ENCODE peak calls at places on chromosomes 11 and 22, in seven cellular contexts. X is MM.1S, A is A549, V is cardiac muscle cell, Z is fibroblast of lung, J is psoas muscle, T is spleen. C is an unnamed sample. For H3K9me3, the result is how much of the 10 kb centered on the place peaks cover.

GRCh38 chr11:108226036-108226435 is 3.2 kb downstream of the ATM start:
- DNase-seq in X (no peak), A (no peak), V (no peak), Z (no peak), J (no peak), T (no peak), C (no peak)

GRCh38 chr11:73528420-73528819 is 69.5 kb downstream of the FAM168A start:
- DNase-seq in X (no peak), A (no peak), V (no peak), Z (no peak), J (no peak), T (no peak), C (no peak)

GRCh38 chr11:130555251-130555841 is 106.9 kb downstream of the ADAMTS15 start:
- DNase-seq in X (no peak), A (no peak), V (peak), Z (peak), J (peak), T (no peak), C (no peak)

GRCh38 chr22:31530816-31531180 is 34.5 kb downstream of the SFI1 start:
- DNase-seq in X (no peak), A (no peak), V (peak), Z (peak), J (no peak), T (no peak), C (no peak)

GRCh38 chr11:44309483-44310197 is at the start of gene ALX4:
- DNase-seq in X (no peak), A (no peak), V (peak), Z (peak), J (no peak), T (no peak), C (no peak)

GRCh38 chr11:62881579-62882427 is 1.1 kb downstream of the SLC3A2 start:
- DNase-seq in X (peak), A (peak), V (peak), Z (peak), J (peak), T (peak), C (peak)

GRCh38 chr11:107139396-107139795 is 121.1 kb upstream of the GUCY1A2 start:
- DNase-seq in X (no peak), A (no peak), V (no peak), Z (no peak), J (no peak), T (no peak), C (no peak)

GRCh38 chr22:37905534-37906363 is at the start of gene MICALL1:
- DNase-seq in X (peak), A (peak), V (peak), Z (peak), J (peak), T (peak), C (peak)

GRCh38 chr22:25386538-25386884 is 167.1 kb downstream of the CRYBB2 start:
- DNase-seq in X (no peak), A (no peak), V (no peak), Z (no peak), J (no peak), T (no peak), C (no peak)

GRCh38 chr11:40274017-40274416 is 1185.4 kb downstream of the LRRC4C start:
- DNase-seq in X (no peak), A (no peak), V (peak), Z (peak), J (no peak), T (no peak), C (no peak)

GRCh38 chr22:27597703-27598444 is 203.7 kb downstream of the MN1 start:
- DNase-seq in X (no peak), A (no peak), V (peak), Z (no peak), J (no peak), T (peak), C (no peak)

GRCh38 chr11:63534895-63535461 is 1.6 kb upstream of the PLAAT4 start:
- DNase-seq in X (peak), A (no peak), V (no peak), Z (no peak), J (no peak), T (no peak), C (no peak)

GRCh38 chr22:36368359-36368983 is 19.3 kb downstream of the MYH9 start:
- DNase-seq in X (no peak), A (no peak), V (peak), Z (peak), J (no peak), T (no peak), C (no peak)

GRCh38 chr11:65316979-65317786 is 2.5 kb downstream of the CDC42EP2 start:
- DNase-seq in X (no peak), A (no peak), V (peak), Z (peak), J (peak), T (no peak), C (peak)

GRCh38 chr22:34010259-34010658 is 90.0 kb upstream of the LARGE1 start:
- DNase-seq in X (no peak), A (no peak), V (no peak), Z (no peak), J (no peak), T (no peak), C (no peak)

GRCh38 chr11:103993502-103993901 is 42.9 kb upstream of the DDI1 start:
- DNase-seq in X (no peak), A (no peak), V (no peak), Z (peak), J (no peak), T (no peak), C (no peak)

GRCh38 chr11:126147268-126148111 is 64.0 kb downstream of the RPUSD4 start:
- DNase-seq in X (no peak), A (no peak), V (no peak), Z (no peak), J (no peak), T (peak), C (no peak)

GRCh38 chr11:131579932-131580387 is 209.5 kb downstream of the NTM start:
- DNase-seq in X (no peak), A (peak), V (peak), Z (peak), J (peak), T (no peak), C (no peak)

GRCh38 chr11:71336996-71337772 is 84.8 kb upstream of the SHANK2 start:
- DNase-seq in X (no peak), A (no peak), V (no peak), Z (no peak), J (no peak), T (peak), C (peak)

GRCh38 chr11:91160661-91161060 is 937.8 kb upstream of the CHORDC1 start:
- DNase-seq in X (no peak), A (no peak), V (no peak), Z (peak), J (no peak), T (no peak), C (no peak)

GRCh38 chr22:43300891-43301676 is 42.1 kb downstream of the SCUBE1 start:
- DNase-seq in X (peak), A (no peak), V (no peak), Z (no peak), J (no peak), T (no peak), C (peak)

GRCh38 chr11:125275905-125276634 is 111.5 kb downstream of the PKNOX2 start:
- DNase-seq in X (no peak), A (no peak), V (peak), Z (peak), J (no peak), T (no peak), C (no peak)

GRCh38 chr22:19292262-19293230 is 1.0 kb upstream of the CLTCL1 start:
- DNase-seq in X (peak), A (no peak), V (peak), Z (no peak), J (peak), T (peak), C (no peak)

GRCh38 chr22:39248254-39248653 is 3.5 kb upstream of the PDGFB start:
- DNase-seq in X (no peak), A (no peak), V (no peak), Z (peak), J (no peak), T (no peak), C (no peak)

GRCh38 chr11:64848214-64848778 is 3.8 kb upstream of the CDC42BPG start:
- DNase-seq in X (no peak), A (no peak), V (no peak), Z (no peak), J (no peak), T (no peak), C (no peak)

GRCh38 chr11:94145916-94146315 is 17.3 kb downstream of the PANX1 start:
- DNase-seq in X (no peak), A (no peak), V (no peak), Z (no peak), J (no peak), T (no peak), C (no peak)

GRCh38 chr11:114794048-114794684 is 115.8 kb downstream of the NXPE2 start:
- DNase-seq in X (no peak), A (no peak), V (no peak), Z (no peak), J (no peak), T (no peak), C (no peak)

GRCh38 chr11:114799524-114799923 is 121.2 kb downstream of the NXPE2 start:
- DNase-seq in X (no peak), A (no peak), V (no peak), Z (no peak), J (no peak), T (no peak), C (no peak)

GRCh38 chr11:114796954-114797721 is 118.8 kb downstream of the NXPE2 start:
- DNase-seq in X (no peak), A (no peak), V (no peak), Z (peak), J (peak), T (no peak), C (no peak)
- H3K9me3 ChIP-seq in X (under half), A (under half), V (under half), Z (under half), J (under half), T (under half), C (under half)

DNA sequence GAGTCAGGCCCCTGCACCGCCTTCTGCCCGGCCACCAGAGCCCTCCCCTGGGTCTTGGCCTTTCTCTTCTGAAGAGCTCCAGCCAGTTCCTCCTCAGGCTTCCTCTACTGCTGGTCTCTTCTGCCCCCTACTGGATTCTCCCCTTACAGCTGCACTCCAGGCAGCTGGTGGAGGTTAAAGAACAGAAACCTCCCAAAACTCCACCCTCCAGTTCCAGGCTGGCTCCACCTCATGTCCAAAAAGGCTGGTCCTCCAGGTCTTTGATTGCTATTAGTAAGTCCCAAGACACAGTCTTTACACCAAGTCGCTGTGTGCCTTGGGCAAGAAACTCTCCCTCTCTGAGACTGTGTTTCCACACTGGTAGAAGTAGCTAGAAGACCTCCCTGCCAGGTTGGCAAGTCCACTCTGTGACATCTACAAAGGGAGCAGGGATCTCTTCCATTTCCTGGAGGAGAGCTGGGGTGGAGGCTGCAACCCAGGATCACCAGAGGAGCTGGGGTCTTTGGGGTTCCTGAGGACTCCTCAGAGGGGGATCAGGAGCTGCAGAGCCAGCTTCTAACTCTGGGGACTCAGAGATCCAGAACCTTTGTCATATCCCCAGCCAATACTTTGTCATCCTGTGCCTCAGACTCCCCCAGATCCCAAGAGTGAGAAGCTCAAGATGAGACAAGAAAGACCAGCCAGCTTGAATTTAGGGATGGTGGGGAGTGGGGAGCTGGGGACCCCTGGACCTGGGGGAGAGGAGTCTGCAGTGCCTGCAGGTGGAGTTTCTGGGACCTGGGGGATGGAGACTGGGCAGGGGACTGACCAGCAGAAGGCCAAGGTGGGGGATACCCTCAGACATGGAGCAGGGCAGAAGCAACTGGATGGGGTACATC is 3.4 kb upstream of the IGLL5 start:
- DNase-seq in X (peak), A (peak), V (peak), Z (peak), J (peak), T (no peak), C (peak)
- H3K9me3 ChIP-seq in X (under half), A (under half), V (under half), Z (under half), J (under half), T (under half), C (under half)

DNA sequence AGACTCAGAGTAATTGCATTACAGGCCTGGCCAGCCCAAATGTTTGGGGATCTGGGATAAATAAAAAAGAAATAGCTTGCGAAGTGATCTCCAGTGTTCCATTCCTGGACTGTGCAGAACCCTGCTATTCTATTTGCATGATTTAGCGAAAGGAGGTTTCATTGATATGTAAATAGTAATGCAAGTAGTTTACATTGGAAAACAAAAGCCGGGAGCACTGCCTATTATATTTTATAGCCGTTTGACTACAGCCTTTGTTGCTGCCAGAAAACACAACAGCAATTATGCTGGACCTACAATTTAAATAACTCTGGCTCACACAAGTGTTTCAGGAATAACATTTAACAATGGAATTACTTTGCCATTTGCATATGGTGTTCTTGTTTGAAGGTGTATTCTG is 315.2 kb downstream of the BRD1 start:
- DNase-seq in X (no peak), A (no peak), V (no peak), Z (no peak), J (no peak), T (no peak), C (no peak)
- H3K9me3 ChIP-seq in X (under half), A (under half), V (under half), Z (under half), J (under half), T (under half), C (under half)

DNA sequence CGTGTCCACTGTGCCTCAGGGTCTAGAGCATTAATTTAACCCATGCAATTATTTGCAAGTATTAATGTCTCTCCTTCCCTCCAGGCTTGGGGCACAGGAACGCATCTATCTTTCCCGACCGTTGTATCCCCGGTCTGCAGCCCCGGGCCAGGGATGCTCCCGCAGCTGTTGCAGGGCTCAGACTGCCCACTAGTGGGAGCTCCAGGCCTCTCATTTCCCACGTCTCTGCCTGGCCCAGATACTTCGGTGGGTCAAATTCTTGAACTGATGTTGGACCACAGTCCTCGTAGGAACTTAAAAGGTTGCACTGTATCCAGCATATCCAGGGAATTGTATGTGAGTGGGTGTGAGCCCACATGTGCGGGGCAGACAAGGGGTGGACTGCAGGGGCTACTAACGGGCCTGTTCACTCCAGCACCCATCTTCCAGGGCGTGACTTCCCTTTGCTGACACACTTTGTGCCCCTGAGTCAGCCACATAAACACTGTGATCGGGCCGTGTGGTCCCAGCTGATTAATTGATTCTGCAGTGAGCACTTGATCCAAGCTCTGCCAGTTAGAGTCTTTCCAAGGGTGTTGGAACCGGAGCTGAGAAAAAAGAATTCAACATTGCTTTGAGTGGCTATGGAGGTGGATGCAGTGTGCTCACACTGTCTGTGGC is 451.3 kb downstream of the TBC1D22A start:
- DNase-seq in X (peak), A (peak), V (peak), Z (no peak), J (no peak), T (peak), C (no peak)
- H3K9me3 ChIP-seq in X (under half), A (under half), V (under half), Z (under half), J (under half), T (under half), C (under half)